ENCODE peak calls at places on chromosomes 13 and 19, in nine cellular contexts. I is thyroid gland, D is heart left ventricle, P is pancreas, O is mesendoderm, E is PC-3, Z is body of pancreas, Q is astrocyte, A is fibroblast of lung. M is an unnamed sample.

GRCh38 chr13:25375727-25376358 is 4.1 kb downstream of the ATP8A2 start:
- DNase-seq in E (peak), A (peak), D (no peak), P (no peak), O (peak), Q (no peak), I (peak), Z (peak), M (no peak)

GRCh38 chr19:12933287-12934072 is at the start of gene FARSA:
- DNase-seq in Z (peak), I (peak), P (peak), E (peak), A (peak), O (peak), D (peak), Q (peak), M (peak)

GRCh38 chr19:6739390-6739883 is at the start of gene TRIP10:
- DNase-seq in O (peak), Z (peak), E (peak), P (peak), Q (peak), D (peak), I (peak), A (peak), M (peak)

GRCh38 chr13:74158028-74158427 is 23.8 kb upstream of the KLF12 start:
- DNase-seq in O (no peak), E (no peak), A (peak), Z (no peak), Q (no peak), D (peak), I (no peak), P (no peak), M (no peak)

GRCh38 chr19:18483119-18483518 is 38.8 kb downstream of the ELL start:
- DNase-seq in E (no peak), I (peak), Q (no peak), A (no peak), O (no peak), Z (no peak), D (no peak), P (no peak), M (no peak)

GRCh38 chr19:55149078-55150003 is at the start of gene TNNT1:
- DNase-seq in A (no peak), Q (no peak), I (no peak), Z (no peak), E (peak), D (peak), P (no peak), O (peak), M (no peak)

GRCh38 chr19:9847087-9847671 is 12.1 kb downstream of the PIN1 start:
- DNase-seq in Q (peak), I (no peak), Z (peak), A (peak), P (no peak), E (peak), O (peak), D (no peak), M (no peak)

GRCh38 chr13:104382941-104383340 is 1316.7 kb upstream of the SLC10A2 start:
- DNase-seq in Q (peak), O (no peak), I (no peak), D (no peak), A (peak), Z (no peak), E (no peak), P (no peak), M (no peak)

GRCh38 chr13:76759877-76760276 is 126.3 kb downstream of the KCTD12 start:
- DNase-seq in Q (peak), O (no peak), A (peak), I (no peak), E (no peak), Z (no peak), P (no peak), D (no peak), M (no peak)

GRCh38 chr19:13234518-13234917 is 84.3 kb downstream of the IER2 start:
- DNase-seq in E (peak), P (peak), Q (no peak), A (peak), O (peak), D (peak), I (peak), Z (peak), M (no peak)

GRCh38 chr13:29428310-29428991 is 167.0 kb downstream of the SLC7A1 start:
- DNase-seq in Q (peak), P (no peak), D (peak), A (no peak), Z (peak), I (peak), O (peak), E (no peak), M (no peak)

GRCh38 chr19:39496063-39496462 is 2.7 kb upstream of the DLL3 start:
- DNase-seq in E (no peak), A (no peak), P (no peak), Q (no peak), I (no peak), O (no peak), D (no peak), Z (no peak), M (no peak)

GRCh38 chr19:39492225-39492624 is 6.5 kb upstream of the DLL3 start:
- DNase-seq in P (no peak), Q (no peak), E (no peak), Z (no peak), O (no peak), I (no peak), D (no peak), A (no peak), M (no peak)

GRCh38 chr19:39497850-39498261 is 891 bp upstream of the DLL3 start:
- DNase-seq in D (no peak), Z (peak), A (peak), Q (peak), P (no peak), E (peak), O (peak), I (peak), M (peak)

GRCh38 chr19:39494661-39495060 is 4.1 kb upstream of the DLL3 start:
- DNase-seq in I (no peak), O (no peak), E (no peak), A (no peak), D (no peak), P (no peak), Z (no peak), Q (no peak), M (no peak)

DNA sequence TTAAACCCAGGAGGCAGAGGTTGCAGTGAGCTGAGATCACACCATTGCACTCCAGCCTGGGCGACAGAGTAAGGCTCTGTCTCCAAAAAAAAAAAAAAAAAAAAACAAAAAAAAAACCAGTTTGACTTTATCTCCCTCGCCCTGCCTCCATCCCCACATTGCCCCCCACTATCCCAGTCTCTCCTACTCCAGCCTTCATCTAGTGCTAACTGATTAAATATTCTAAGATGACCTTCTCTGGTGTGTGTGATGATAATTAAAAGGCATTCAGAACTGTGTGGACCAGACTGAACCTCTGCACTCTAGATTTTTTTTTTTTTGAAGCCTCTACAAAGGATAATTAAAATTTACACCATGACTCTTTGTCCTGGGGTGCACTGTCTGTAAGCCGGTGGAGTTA is 6.0 kb upstream of the DLL3 start:
- DNase-seq in I (no peak), A (no peak), P (no peak), D (no peak), E (no peak), Z (no peak), Q (no peak), O (no peak), M (no peak)
- H3K27ac ChIP-seq in I (no peak), A (no peak), P (no peak), D (no peak), E (no peak), Z (no peak), Q (no peak), O (peak), M (no peak)

GRCh38 chr19:45569619-45570421 is 14.8 kb downstream of the OPA3 start:
- DNase-seq in O (peak), I (peak), Q (no peak), A (peak), Z (peak), P (peak), E (peak), D (peak), M (peak)

GRCh38 chr19:45567609-45568008 is 17.0 kb downstream of the OPA3 start:
- DNase-seq in I (no peak), Z (no peak), E (peak), D (no peak), P (no peak), A (no peak), O (no peak), Q (no peak), M (no peak)

GRCh38 chr19:45564131-45564780 is 20.3 kb downstream of the OPA3 start:
- DNase-seq in I (no peak), A (no peak), Q (no peak), P (no peak), O (peak), E (no peak), D (peak), Z (no peak), M (no peak)

GRCh38 chr19:45571457-45572220 is 13.0 kb downstream of the OPA3 start:
- DNase-seq in D (no peak), O (no peak), P (no peak), A (no peak), Z (no peak), Q (no peak), E (no peak), I (no peak), M (no peak)

GRCh38 chr19:45568732-45569131 is 15.9 kb downstream of the OPA3 start:
- DNase-seq in A (peak), D (peak), O (no peak), P (no peak), I (no peak), Z (no peak), E (peak), Q (peak), M (no peak)
- H3K27ac ChIP-seq in A (peak), D (peak), O (no peak), P (no peak), I (no peak), Z (no peak), E (peak), Q (peak), M (no peak)

GRCh38 chr13:20848944-20849343 is 53.6 kb downstream of the XPO4 start:
- DNase-seq in Q (peak), O (peak), E (no peak), I (no peak), A (peak), P (no peak), D (no peak), Z (no peak), M (no peak)

GRCh38 chr13:20851844-20852402 is 50.6 kb downstream of the XPO4 start:
- DNase-seq in O (no peak), I (peak), Q (no peak), Z (no peak), A (peak), E (no peak), D (no peak), P (no peak), M (no peak)

GRCh38 chr13:20843177-20843576 is 59.4 kb downstream of the XPO4 start:
- DNase-seq in O (no peak), A (peak), Q (peak), P (no peak), Z (no peak), E (no peak), D (no peak), I (no peak), M (no peak)

GRCh38 chr13:20848203-20848602 is 54.3 kb downstream of the XPO4 start:
- DNase-seq in Z (no peak), D (no peak), P (no peak), I (no peak), A (no peak), Q (no peak), E (no peak), O (peak), M (no peak)

GRCh38 chr13:20847298-20847697 is 55.2 kb downstream of the XPO4 start:
- DNase-seq in A (no peak), E (no peak), I (no peak), Q (no peak), D (no peak), Z (no peak), O (peak), P (no peak), M (no peak)
- H3K27ac ChIP-seq in A (no peak), E (no peak), I (no peak), Q (no peak), D (no peak), Z (no peak), O (no peak), P (no peak), M (no peak)

GRCh38 chr13:70108276-70108845 is at the start of gene KLHL1:
- DNase-seq in P (no peak), D (no peak), E (no peak), Z (no peak), O (no peak), Q (no peak), A (no peak), I (no peak), M (no peak)
- H3K27ac ChIP-seq in P (no peak), D (no peak), E (no peak), Z (no peak), O (no peak), Q (no peak), A (no peak), I (no peak), M (no peak)

GRCh38 chr13:64470751-64471150 is 2759.4 kb downstream of the PCDH9 start:
- DNase-seq in D (no peak), A (no peak), Z (no peak), I (no peak), O (no peak), Q (no peak), P (no peak), E (no peak), M (no peak)
- H3K27ac ChIP-seq in D (no peak), A (no peak), Z (no peak), I (no peak), O (no peak), Q (no peak), P (no peak), E (no peak), M (no peak)

DNA sequence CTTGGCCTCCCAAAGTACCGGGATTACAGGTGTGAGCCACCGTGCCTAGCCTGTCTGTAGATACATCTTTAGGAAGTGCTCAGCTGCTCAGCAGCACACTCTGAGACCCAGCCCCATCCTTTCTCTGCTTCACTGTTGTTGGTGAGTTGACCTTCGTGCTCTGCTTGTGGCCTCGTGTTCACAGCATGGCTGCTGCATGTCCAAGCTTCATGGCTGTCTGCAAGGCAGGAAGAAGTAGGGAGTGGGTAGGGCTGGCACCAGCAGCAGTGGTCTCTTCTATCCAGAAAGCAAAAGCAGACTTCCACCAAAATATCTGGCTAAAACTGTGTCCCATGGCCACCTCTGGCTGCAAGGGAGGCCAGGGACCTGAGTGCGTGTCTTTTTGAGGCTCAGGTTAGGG is 14.2 kb downstream of the B3GNT8 start:
- DNase-seq in Z (no peak), Q (no peak), D (no peak), I (no peak), P (no peak), O (no peak), E (no peak), A (no peak), M (no peak)
- H3K27ac ChIP-seq in Z (no peak), Q (no peak), D (no peak), I (no peak), P (no peak), O (no peak), E (no peak), A (no peak), M (no peak)

M was measured in substantia nigra.